ENCODE peak calls at places on chromosome 14, in six cellular contexts. One of them, this sample, is unnamed.

GRCh38 chr14:103108749-103109207 is 14.3 kb downstream of the EXOC3L4 start:
- DNase-seq in WERI-Rb-1: peak; percentile 58
- DNase-seq in bronchial epithelial cell: no peak
- DNase-seq in foreskin fibroblast: no peak
- DNase-seq in uterus: peak; percentile 63
- DNase-seq in fibroblast of mammary gland: peak; percentile 54
- DNase-seq in this sample: no peak

GRCh38 chr14:70921669-70922068 is 14.4 kb downstream of the PCNX1 start:
- DNase-seq in WERI-Rb-1: no peak
- DNase-seq in bronchial epithelial cell: peak; percentile 83
- DNase-seq in fibroblast of mammary gland: no peak
- DNase-seq in uterus: no peak
- DNase-seq in foreskin fibroblast: no peak
- DNase-seq in this sample: no peak

GRCh38 chr14:39367387-39367751 is 64.9 kb downstream of the FBXO33 start:
- DNase-seq in WERI-Rb-1: no peak
- DNase-seq in foreskin fibroblast: no peak
- DNase-seq in fibroblast of mammary gland: no peak
- DNase-seq in uterus: no peak
- DNase-seq in bronchial epithelial cell: no peak
- DNase-seq in this sample: no peak

GRCh38 chr14:104967414-104968152 is 10.6 kb downstream of the AHNAK2 start:
- DNase-seq in WERI-Rb-1: peak; percentile 23
- DNase-seq in bronchial epithelial cell: peak; percentile 67
- DNase-seq in uterus: peak; percentile 73
- DNase-seq in foreskin fibroblast: no peak
- DNase-seq in fibroblast of mammary gland: peak; percentile 33
- DNase-seq in this sample: no peak

GRCh38 chr14:100827751-100828447 is 2.0 kb downstream of the MEG3 start:
- DNase-seq in uterus: no peak
- DNase-seq in fibroblast of mammary gland: peak; percentile 74
- DNase-seq in bronchial epithelial cell: peak; percentile 9
- DNase-seq in foreskin fibroblast: peak; percentile 65
- DNase-seq in WERI-Rb-1: peak; percentile 55
- DNase-seq in this sample: no peak

GRCh38 chr14:81485372-81485771 is 48.3 kb downstream of the SEL1L start:
- DNase-seq in bronchial epithelial cell: no peak
- DNase-seq in uterus: no peak
- DNase-seq in fibroblast of mammary gland: no peak
- DNase-seq in foreskin fibroblast: no peak
- DNase-seq in WERI-Rb-1: no peak
- DNase-seq in this sample: no peak

GRCh38 chr14:77376380-77376770 is 519 bp downstream of the TMED8 start:
- DNase-seq in bronchial epithelial cell: peak; percentile 8
- DNase-seq in fibroblast of mammary gland: no peak
- DNase-seq in WERI-Rb-1: peak; percentile 23
- DNase-seq in foreskin fibroblast: peak; percentile 2
- DNase-seq in uterus: peak; percentile 21
- DNase-seq in this sample: no peak

GRCh38 chr14:84493779-84494178 is 1036.2 kb upstream of the FLRT2 start:
- DNase-seq in fibroblast of mammary gland: no peak
- DNase-seq in WERI-Rb-1: no peak
- DNase-seq in uterus: no peak
- DNase-seq in foreskin fibroblast: no peak
- DNase-seq in bronchial epithelial cell: no peak
- DNase-seq in this sample: no peak

GRCh38 chr14:88904864-88905263 is 80.4 kb downstream of the TTC8 start:
- DNase-seq in foreskin fibroblast: no peak
- DNase-seq in uterus: no peak
- DNase-seq in fibroblast of mammary gland: no peak
- DNase-seq in WERI-Rb-1: no peak
- DNase-seq in bronchial epithelial cell: no peak
- DNase-seq in this sample: no peak

GRCh38 chr14:75450381-75451276 is 22.8 kb downstream of the JDP2 start:
- DNase-seq in fibroblast of mammary gland: peak; percentile 51
- DNase-seq in WERI-Rb-1: no peak
- DNase-seq in foreskin fibroblast: no peak
- DNase-seq in uterus: peak; percentile 64
- DNase-seq in bronchial epithelial cell: peak; percentile 78
- DNase-seq in this sample: peak; percentile 89

GRCh38 chr14:92559486-92559885 is 45.9 kb downstream of the RIN3 start:
- DNase-seq in foreskin fibroblast: no peak
- DNase-seq in fibroblast of mammary gland: no peak
- DNase-seq in uterus: no peak
- DNase-seq in WERI-Rb-1: no peak
- DNase-seq in bronchial epithelial cell: no peak
- DNase-seq in this sample: no peak

GRCh38 chr14:96624661-96625435 is 122.7 kb downstream of the PAPOLA start:
- DNase-seq in WERI-Rb-1: peak; percentile 41
- DNase-seq in bronchial epithelial cell: no peak
- DNase-seq in foreskin fibroblast: no peak
- DNase-seq in fibroblast of mammary gland: no peak
- DNase-seq in uterus: no peak
- DNase-seq in this sample: no peak

GRCh38 chr14:58639842-58640484 is 2.2 kb downstream of the DACT1 start:
- DNase-seq in fibroblast of mammary gland: peak; percentile 90
- DNase-seq in foreskin fibroblast: peak; percentile 83
- DNase-seq in uterus: no peak
- DNase-seq in WERI-Rb-1: peak; percentile 58
- DNase-seq in bronchial epithelial cell: peak; percentile 62
- DNase-seq in this sample: peak; percentile 40

GRCh38 chr14:75307700-75308379 is 29.2 kb downstream of the FOS start:
- DNase-seq in foreskin fibroblast: peak; percentile 66
- DNase-seq in fibroblast of mammary gland: peak; percentile 80
- DNase-seq in bronchial epithelial cell: peak; percentile 64
- DNase-seq in uterus: peak; percentile 86
- DNase-seq in WERI-Rb-1: peak; percentile 89
- DNase-seq in this sample: no peak

GRCh38 chr14:37270629-37271028 is 72.9 kb downstream of the MIPOL1 start:
- DNase-seq in uterus: no peak
- DNase-seq in WERI-Rb-1: no peak
- DNase-seq in foreskin fibroblast: no peak
- DNase-seq in fibroblast of mammary gland: no peak
- DNase-seq in bronchial epithelial cell: no peak
- DNase-seq in this sample: no peak

GRCh38 chr14:69043598-69044267 is 64.6 kb upstream of the ACTN1 start:
- DNase-seq in WERI-Rb-1: no peak
- DNase-seq in fibroblast of mammary gland: peak; percentile 87
- DNase-seq in bronchial epithelial cell: peak; percentile 41
- DNase-seq in foreskin fibroblast: no peak
- DNase-seq in uterus: peak; percentile 52
- DNase-seq in this sample: no peak

GRCh38 chr14:54568821-54569591 is 2.1 kb downstream of the SAMD4A start:
- DNase-seq in uterus: peak; percentile 32
- DNase-seq in WERI-Rb-1: no peak
- DNase-seq in foreskin fibroblast: no peak
- DNase-seq in bronchial epithelial cell: no peak
- DNase-seq in fibroblast of mammary gland: peak; percentile 42
- DNase-seq in this sample: no peak

GRCh38 chr14:33393155-33393894 is 454.6 kb downstream of the NPAS3 start:
- DNase-seq in foreskin fibroblast: no peak
- DNase-seq in uterus: no peak
- DNase-seq in fibroblast of mammary gland: no peak
- DNase-seq in WERI-Rb-1: no peak
- DNase-seq in bronchial epithelial cell: no peak
- DNase-seq in this sample: no peak

GRCh38 chr14:74216671-74217070 is 22.6 kb upstream of the VSX2 start:
- DNase-seq in uterus: no peak
- DNase-seq in fibroblast of mammary gland: no peak
- DNase-seq in bronchial epithelial cell: no peak
- DNase-seq in WERI-Rb-1: no peak
- DNase-seq in foreskin fibroblast: no peak
- DNase-seq in this sample: no peak

GRCh38 chr14:73462078-73462715 is 3.9 kb upstream of the NUMB start:
- DNase-seq in fibroblast of mammary gland: peak; percentile 43
- DNase-seq in foreskin fibroblast: no peak
- DNase-seq in WERI-Rb-1: peak; percentile 14
- DNase-seq in uterus: peak; percentile 26
- DNase-seq in bronchial epithelial cell: no peak
- DNase-seq in this sample: peak; percentile 82

GRCh38 chr14:24398298-24398942 is 383 bp upstream of the NYNRIN start:
- DNase-seq in bronchial epithelial cell: no peak
- DNase-seq in WERI-Rb-1: peak; percentile 58
- DNase-seq in fibroblast of mammary gland: no peak
- DNase-seq in foreskin fibroblast: no peak
- DNase-seq in uterus: peak; percentile 37
- DNase-seq in this sample: no peak

GRCh38 chr14:37598085-37598972 is 2.9 kb downstream of the TTC6 start:
- DNase-seq in WERI-Rb-1: peak; percentile 49
- DNase-seq in fibroblast of mammary gland: no peak
- DNase-seq in bronchial epithelial cell: peak; percentile 33
- DNase-seq in foreskin fibroblast: no peak
- DNase-seq in uterus: no peak
- DNase-seq in this sample: no peak

GRCh38 chr14:90608925-90609324 is 207.3 kb downstream of the TTC7B start:
- DNase-seq in foreskin fibroblast: no peak
- DNase-seq in bronchial epithelial cell: no peak
- DNase-seq in fibroblast of mammary gland: no peak
- DNase-seq in uterus: no peak
- DNase-seq in WERI-Rb-1: no peak
- DNase-seq in this sample: no peak

GRCh38 chr14:38578278-38578681 is 322.4 kb upstream of the CLEC14A start:
- DNase-seq in foreskin fibroblast: no peak
- DNase-seq in WERI-Rb-1: no peak
- DNase-seq in uterus: no peak
- DNase-seq in fibroblast of mammary gland: peak; percentile 42
- DNase-seq in bronchial epithelial cell: no peak
- DNase-seq in this sample: no peak

GRCh38 chr14:65159281-65160062 is 57.2 kb upstream of the MAX start:
- DNase-seq in bronchial epithelial cell: no peak
- DNase-seq in fibroblast of mammary gland: no peak
- DNase-seq in foreskin fibroblast: no peak
- DNase-seq in uterus: no peak
- DNase-seq in WERI-Rb-1: no peak
- DNase-seq in this sample: no peak

GRCh38 chr14:55477680-55478079 is 37.3 kb upstream of the TBPL2 start:
- DNase-seq in foreskin fibroblast: no peak
- DNase-seq in bronchial epithelial cell: no peak
- DNase-seq in uterus: no peak
- DNase-seq in WERI-Rb-1: no peak
- DNase-seq in fibroblast of mammary gland: no peak
- DNase-seq in this sample: no peak

GRCh38 chr14:68011629-68012028 is 192.1 kb downstream of the RAD51B start:
- DNase-seq in uterus: no peak
- DNase-seq in bronchial epithelial cell: no peak
- DNase-seq in fibroblast of mammary gland: peak; percentile 72
- DNase-seq in foreskin fibroblast: peak; percentile 19
- DNase-seq in WERI-Rb-1: no peak
- DNase-seq in this sample: peak; percentile 23

GRCh38 chr14:105883066-105884005 is 357.0 kb downstream of the TMEM121 start:
- DNase-seq in bronchial epithelial cell: no peak
- DNase-seq in uterus: peak; percentile 5
- DNase-seq in WERI-Rb-1: peak; percentile 2
- DNase-seq in fibroblast of mammary gland: no peak
- DNase-seq in foreskin fibroblast: no peak
- DNase-seq in this sample: no peak

GRCh38 chr14:49924852-49925251 is 32.0 kb downstream of the ARF6 start:
- DNase-seq in WERI-Rb-1: no peak
- DNase-seq in bronchial epithelial cell: no peak
- DNase-seq in uterus: no peak
- DNase-seq in fibroblast of mammary gland: no peak
- DNase-seq in foreskin fibroblast: no peak
- DNase-seq in this sample: no peak

DNA sequence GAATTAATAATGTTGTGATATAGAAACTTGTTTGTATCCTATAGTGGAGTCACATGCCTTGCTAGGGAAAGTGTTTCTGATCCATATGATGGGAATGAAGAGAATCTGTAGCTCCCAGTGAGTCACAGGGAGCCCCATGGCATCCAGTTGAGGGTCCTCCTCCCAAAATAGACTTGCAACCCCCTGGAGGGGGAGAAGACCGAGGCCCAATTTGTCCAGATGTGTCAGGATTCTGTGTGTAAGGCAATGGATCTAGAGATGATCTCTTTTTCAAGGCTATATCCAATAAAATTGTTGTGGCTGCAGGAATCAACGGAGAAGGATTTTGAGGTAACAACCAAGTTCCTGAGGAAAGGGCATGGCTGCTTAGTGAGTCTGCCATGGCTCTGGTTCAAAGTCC is 121.8 kb downstream of the BCL11B start:
- DNase-seq in WERI-Rb-1: no peak
- DNase-seq in bronchial epithelial cell: no peak
- DNase-seq in uterus: no peak
- DNase-seq in fibroblast of mammary gland: no peak
- DNase-seq in foreskin fibroblast: no peak
- DNase-seq in this sample: no peak
- TF ChIP-seq CTCF in WERI-Rb-1: no peak
- TF ChIP-seq CTCF in bronchial epithelial cell: no peak
- TF ChIP-seq CTCF in uterus: no peak
- TF ChIP-seq CTCF in fibroblast of mammary gland: no peak
- TF ChIP-seq CTCF in foreskin fibroblast: no peak
- TF ChIP-seq CTCF in this sample: no peak

GRCh38 chr14:87430810-87431209 is 562.2 kb downstream of the GALC start:
- DNase-seq in WERI-Rb-1: no peak
- DNase-seq in fibroblast of mammary gland: peak; percentile 86
- DNase-seq in bronchial epithelial cell: peak; percentile 96
- DNase-seq in uterus: no peak
- DNase-seq in foreskin fibroblast: peak; percentile 10
- DNase-seq in this sample: no peak
- H3K4me3 ChIP-seq in WERI-Rb-1: no peak overlapping the region
- H3K4me3 ChIP-seq in fibroblast of mammary gland: no peak overlapping the region
- H3K4me3 ChIP-seq in bronchial epithelial cell: no peak overlapping the region
- H3K4me3 ChIP-seq in uterus: no peak overlapping the region
- H3K4me3 ChIP-seq in foreskin fibroblast: no peak overlapping the region
- H3K4me3 ChIP-seq in this sample: no peak overlapping the region

DNA sequence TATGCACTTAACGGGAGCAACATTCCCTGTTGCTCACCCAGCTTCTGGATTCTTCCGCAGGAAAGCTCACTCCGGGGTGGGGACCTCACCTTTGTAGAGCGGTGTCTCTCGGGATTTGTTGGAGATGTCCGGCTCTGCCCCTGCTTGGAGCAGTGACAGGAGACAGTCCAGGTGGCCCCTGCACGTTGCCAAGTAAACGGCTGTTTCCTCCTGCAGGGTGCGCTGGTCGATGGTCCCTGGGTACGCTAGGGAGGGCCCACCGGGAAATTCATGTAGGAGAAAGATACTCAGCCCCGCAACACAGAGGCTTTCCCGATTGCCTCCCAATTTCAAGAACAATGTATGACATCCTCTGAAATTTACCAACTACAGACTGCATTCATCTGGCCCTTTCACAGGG is 23.1 kb downstream of the ASB2 start:
- DNase-seq in fibroblast of mammary gland: no peak
- DNase-seq in foreskin fibroblast: no peak
- DNase-seq in bronchial epithelial cell: no peak
- DNase-seq in uterus: no peak
- DNase-seq in WERI-Rb-1: peak; percentile 70
- DNase-seq in this sample: no peak
- TF ChIP-seq CTCF in fibroblast of mammary gland: no peak
- TF ChIP-seq CTCF in foreskin fibroblast: no peak
- TF ChIP-seq CTCF in bronchial epithelial cell: no peak
- TF ChIP-seq CTCF in uterus: no peak
- TF ChIP-seq CTCF in WERI-Rb-1: peak; percentile 73
- TF ChIP-seq CTCF in this sample: no peak

DNA sequence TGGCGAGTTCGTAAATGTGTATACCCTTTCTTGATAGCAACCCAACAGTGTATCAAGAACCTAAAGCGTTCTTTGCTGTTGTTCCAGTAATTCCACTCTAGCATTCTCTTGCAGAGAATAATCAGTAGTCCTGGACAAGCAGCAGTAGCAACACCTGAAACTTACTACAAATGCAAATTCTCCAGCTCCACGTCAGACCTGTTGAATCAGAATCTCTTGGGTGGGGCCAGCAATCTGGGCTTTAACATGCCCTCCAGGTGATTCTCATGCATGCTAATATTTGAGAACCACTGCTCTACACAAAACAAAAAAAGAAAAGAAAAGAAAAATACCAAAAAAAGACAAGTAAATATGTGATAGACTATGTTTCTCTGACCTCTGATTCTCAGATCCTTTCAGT is 10.1 kb downstream of the PTGDR start:
- DNase-seq in uterus: no peak
- DNase-seq in foreskin fibroblast: no peak
- DNase-seq in fibroblast of mammary gland: no peak
- DNase-seq in WERI-Rb-1: no peak
- DNase-seq in bronchial epithelial cell: peak; percentile 68
- DNase-seq in this sample: no peak
- H3K4me3 ChIP-seq in uterus: no peak overlapping the region
- H3K4me3 ChIP-seq in foreskin fibroblast: no peak overlapping the region
- H3K4me3 ChIP-seq in fibroblast of mammary gland: no peak overlapping the region
- H3K4me3 ChIP-seq in WERI-Rb-1: no peak overlapping the region
- H3K4me3 ChIP-seq in bronchial epithelial cell: no peak overlapping the region
- H3K4me3 ChIP-seq in this sample: no peak overlapping the region